ENCODE peak calls at places on chromosomes 12 and 14, in seven cellular contexts. S is heart left ventricle, L is sigmoid colon, Y is aorta, H is fibroblast of lung, G is caudate nucleus, T is neuronal stem cell. A is an unnamed sample.

GRCh38 chr14:52325126-52325525 is 11.0 kb downstream of the PTGER2 start:
- DNase-seq in T (no peak), S (no peak), Y (no peak), H (no peak), G (peak), L (no peak), A (no peak)

GRCh38 chr14:70709726-70710382 is 68.1 kb downstream of the TTC9 start:
- DNase-seq in G (no peak), S (no peak), Y (no peak), H (no peak), T (no peak), L (no peak), A (no peak)

GRCh38 chr14:59055439-59056045 is 132.9 kb upstream of the DAAM1 start:
- DNase-seq in H (peak), G (peak), T (peak), S (no peak), L (no peak), Y (no peak), A (no peak)

GRCh38 chr14:105075364-105076295 is 10.4 kb upstream of the GPR132 start:
- DNase-seq in L (peak), T (no peak), Y (peak), S (peak), G (no peak), H (peak), A (peak)

GRCh38 chr12:109115758-109116610 is at the start of gene ACACB:
- DNase-seq in T (no peak), S (peak), G (peak), L (peak), Y (no peak), H (peak), A (peak)

GRCh38 chr12:91529829-91530228 is 347.2 kb upstream of the DCN start:
- DNase-seq in L (no peak), S (no peak), Y (no peak), G (no peak), H (peak), T (no peak), A (no peak)

GRCh38 chr14:39266589-39266870 is 32.8 kb downstream of the MIA2 start:
- DNase-seq in H (no peak), Y (peak), L (peak), T (no peak), S (peak), G (peak), A (peak)

GRCh38 chr14:68583527-68584275 is 209.2 kb downstream of the ZFP36L1 start:
- DNase-seq in S (no peak), L (no peak), T (no peak), H (no peak), Y (no peak), G (no peak), A (no peak)

GRCh38 chr12:122732170-122732569 is 1.5 kb upstream of the HCAR1 start:
- DNase-seq in H (no peak), Y (no peak), L (no peak), G (no peak), S (no peak), T (no peak), A (no peak)

GRCh38 chr14:77111021-77111420 is 13.0 kb downstream of the CIPC start:
- DNase-seq in T (peak), G (peak), L (peak), S (no peak), Y (no peak), H (no peak), A (no peak)

GRCh38 chr14:21825147-21825743 is 151.6 kb upstream of the OR4E1 start:
- DNase-seq in T (peak), H (no peak), S (no peak), G (no peak), L (no peak), Y (no peak), A (no peak)

GRCh38 chr14:93549578-93549977 is 118.8 kb downstream of the UNC79 start:
- DNase-seq in S (no peak), H (no peak), L (no peak), G (no peak), T (no peak), Y (no peak), A (no peak)

GRCh38 chr12:94545937-94546771 is 86.5 kb upstream of the CEP83 start:
- DNase-seq in T (peak), H (peak), L (no peak), G (peak), S (peak), Y (no peak), A (no peak)

GRCh38 chr12:113097716-113098427 is 37.7 kb downstream of the RASAL1 start:
- DNase-seq in Y (peak), S (peak), G (peak), H (no peak), T (peak), L (no peak), A (peak)

GRCh38 chr14:75042040-75042439 is 9.2 kb downstream of the MLH3 start:
- DNase-seq in L (no peak), Y (no peak), T (no peak), G (no peak), H (peak), S (no peak), A (no peak)

GRCh38 chr12:51008329-51008728 is 17.9 kb downstream of the SLC11A2 start:
- DNase-seq in S (no peak), H (no peak), G (no peak), Y (no peak), T (no peak), L (no peak), A (no peak)

GRCh38 chr12:38761636-38762342 is 143.6 kb downstream of the CPNE8 start:
- DNase-seq in G (no peak), Y (no peak), L (no peak), H (no peak), S (no peak), T (no peak), A (no peak)

GRCh38 chr14:59622641-59623040 is 46.0 kb upstream of the CCDC175 start:
- DNase-seq in S (no peak), H (no peak), Y (no peak), L (no peak), T (no peak), G (no peak), A (no peak)

GRCh38 chr12:9940370-9940769 is 8.2 kb upstream of the CLEC2A start:
- DNase-seq in G (no peak), H (peak), S (no peak), T (no peak), Y (no peak), L (no peak), A (no peak)

GRCh38 chr12:31106101-31106803 is 32.6 kb downstream of the DDX11 start:
- DNase-seq in S (no peak), H (no peak), G (no peak), Y (no peak), L (no peak), T (no peak), A (no peak)

GRCh38 chr12:76666272-76666845 is 97.6 kb upstream of the ZDHHC17 start:
- DNase-seq in H (no peak), Y (no peak), L (no peak), G (no peak), T (no peak), S (no peak), A (no peak)

GRCh38 chr12:102372112-102372511 is 108.3 kb downstream of the IGF1 start:
- DNase-seq in Y (no peak), T (no peak), L (no peak), S (no peak), G (no peak), H (peak), A (no peak)

GRCh38 chr12:57614948-57615500 is 3.8 kb downstream of the ARHGEF25 start:
- DNase-seq in T (no peak), Y (no peak), L (peak), H (no peak), S (no peak), G (no peak), A (no peak)

GRCh38 chr12:24109381-24110039 is 160.0 kb upstream of the SOX5 start:
- DNase-seq in H (peak), Y (no peak), G (no peak), L (no peak), T (no peak), S (no peak), A (no peak)

GRCh38 chr12:10967409-10967808 is 19.3 kb downstream of the TAS2R50 start:
- DNase-seq in L (no peak), Y (no peak), S (no peak), H (peak), T (no peak), G (no peak), A (no peak)

GRCh38 chr14:68534301-68534700 is 258.6 kb downstream of the ZFP36L1 start:
- DNase-seq in G (no peak), Y (no peak), S (no peak), L (no peak), H (no peak), T (no peak), A (no peak)

GRCh38 chr12:88558341-88558867 is 21.9 kb downstream of the KITLG start:
- DNase-seq in Y (no peak), H (no peak), G (no peak), L (no peak), T (no peak), S (no peak), A (no peak)

GRCh38 chr12:13273850-13274249 is 77.3 kb downstream of the EMP1 start:
- DNase-seq in S (no peak), Y (no peak), L (no peak), G (peak), H (peak), T (no peak), A (no peak)

GRCh38 chr12:128702344-128702743 is 121.4 kb downstream of the SLC15A4 start:
- DNase-seq in G (no peak), T (no peak), Y (no peak), S (no peak), H (no peak), L (no peak), A (no peak)

GRCh38 chr14:51807355-51807754 is 53.1 kb upstream of the GNG2 start:
- DNase-seq in S (no peak), H (peak), T (no peak), L (peak), G (no peak), Y (no peak), A (no peak)

GRCh38 chr14:90815567-90815816 is 738 bp downstream of the TTC7B start:
- DNase-seq in G (no peak), Y (no peak), T (no peak), H (no peak), L (no peak), S (no peak), A (no peak)

GRCh38 chr12:64679487-64679983 is 69.2 kb downstream of the RASSF3 start:
- DNase-seq in S (peak), H (peak), G (no peak), Y (peak), L (peak), T (no peak), A (peak)

GRCh38 chr12:4448943-4449861 is 3.6 kb upstream of the FGF6 start:
- DNase-seq in Y (no peak), S (no peak), T (no peak), G (no peak), H (no peak), L (no peak), A (no peak)

GRCh38 chr12:123889000-123889399 is 83.6 kb downstream of the CCDC92 start:
- DNase-seq in L (no peak), T (no peak), H (no peak), Y (no peak), S (no peak), G (no peak), A (no peak)

GRCh38 chr12:71900091-71900490 is 38.6 kb upstream of the TPH2 start:
- DNase-seq in S (no peak), T (no peak), G (no peak), Y (no peak), H (peak), L (no peak), A (no peak)

GRCh38 chr14:76647699-76648298 is 113.5 kb upstream of the VASH1 start:
- DNase-seq in T (peak), L (no peak), Y (no peak), G (peak), H (peak), S (no peak), A (no peak)

GRCh38 chr14:65024957-65025356 is 38.3 kb downstream of the FNTB start:
- DNase-seq in G (no peak), Y (no peak), S (no peak), H (no peak), L (peak), T (no peak), A (no peak)
- H3K27ac ChIP-seq in G (no peak), Y (no peak), S (peak), H (no peak), L (peak), T (no peak), A (no peak)

GRCh38 chr14:99124482-99125104 is 147.4 kb downstream of the BCL11B start:
- DNase-seq in Y (peak), T (no peak), S (no peak), G (no peak), L (peak), H (no peak), A (no peak)
- H3K27ac ChIP-seq in Y (no peak), T (no peak), S (no peak), G (no peak), L (no peak), H (no peak), A (no peak)

GRCh38 chr12:19434538-19434937 is 4.8 kb upstream of the AEBP2 start:
- DNase-seq in S (no peak), T (no peak), G (peak), Y (no peak), L (no peak), H (no peak), A (no peak)

GRCh38 chr12:19435831-19436497 is 3.3 kb upstream of the AEBP2 start:
- DNase-seq in L (no peak), H (no peak), Y (no peak), G (no peak), T (no peak), S (no peak), A (no peak)

GRCh38 chr12:19439059-19440018 is at the start of gene AEBP2:
- DNase-seq in Y (peak), G (peak), S (peak), L (peak), T (peak), H (peak), A (peak)

GRCh38 chr12:19437996-19438395 is 1.3 kb upstream of the AEBP2 start:
- DNase-seq in Y (no peak), L (no peak), T (no peak), G (no peak), H (no peak), S (no peak), A (no peak)

DNA sequence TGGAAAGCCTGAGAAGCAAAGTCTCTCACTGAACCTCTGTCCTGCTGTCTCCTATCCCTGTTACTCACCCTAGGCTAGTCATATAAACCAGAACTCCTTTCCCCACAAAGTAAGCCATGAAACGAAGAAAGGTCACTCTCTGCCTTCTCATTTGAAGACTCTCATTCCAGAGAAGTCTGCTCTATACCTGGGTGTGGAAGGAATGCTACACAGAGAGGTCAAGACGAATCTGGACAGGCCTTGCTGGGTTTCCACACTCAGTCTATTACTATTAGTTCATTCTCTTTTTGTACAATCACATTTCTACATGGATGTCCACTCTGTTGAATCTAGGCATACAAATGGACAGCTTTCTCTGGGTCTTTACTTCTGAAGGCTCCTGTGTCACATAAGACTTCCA is 2.4 kb upstream of the AEBP2 start:
- DNase-seq in H (no peak), G (no peak), T (no peak), Y (no peak), L (no peak), S (no peak), A (no peak)
- H3K27ac ChIP-seq in H (no peak), G (no peak), T (no peak), Y (no peak), L (no peak), S (no peak), A (no peak)

GRCh38 chr14:56115471-56115870 is 2.7 kb upstream of the PELI2 start:
- DNase-seq in L (no peak), T (no peak), Y (no peak), S (no peak), H (no peak), G (no peak), A (no peak)
- H3K27ac ChIP-seq in L (no peak), T (no peak), Y (no peak), S (no peak), H (no peak), G (no peak), A (no peak)